ENCODE peak calls at places on chromosomes 16 and 17, in six cellular contexts. One of them, this sample, is unnamed.

GRCh38 chr16:48609453-48610023 is 442 bp downstream of the N4BP1 start:
- DNase-seq in mucosa of descending colon: no peak
- DNase-seq in foreskin keratinocyte: no peak
- DNase-seq in stomach: peak; percentile 70
- DNase-seq in body of pancreas: peak; percentile 70
- DNase-seq in lower leg skin: peak; percentile 90
- DNase-seq in this sample: no peak

GRCh38 chr16:81562926-81563325 is 118.3 kb downstream of the CMIP start:
- DNase-seq in mucosa of descending colon: peak; percentile 22
- DNase-seq in foreskin keratinocyte: no peak
- DNase-seq in stomach: no peak
- DNase-seq in body of pancreas: no peak
- DNase-seq in lower leg skin: no peak
- DNase-seq in this sample: no peak

GRCh38 chr17:30388321-30389179 is 9.8 kb downstream of the CPD start:
- DNase-seq in mucosa of descending colon: no peak
- DNase-seq in foreskin keratinocyte: no peak
- DNase-seq in stomach: no peak
- DNase-seq in body of pancreas: no peak
- DNase-seq in lower leg skin: no peak
- DNase-seq in this sample: no peak

GRCh38 chr16:20747030-20747816 is 5.6 kb upstream of the THUMPD1 start:
- DNase-seq in mucosa of descending colon: no peak
- DNase-seq in foreskin keratinocyte: no peak
- DNase-seq in stomach: no peak
- DNase-seq in body of pancreas: no peak
- DNase-seq in lower leg skin: no peak
- DNase-seq in this sample: no peak

GRCh38 chr16:4994719-4995434 is 36.7 kb downstream of the SEC14L5 start:
- DNase-seq in mucosa of descending colon: no peak
- DNase-seq in foreskin keratinocyte: no peak
- DNase-seq in stomach: no peak
- DNase-seq in body of pancreas: no peak
- DNase-seq in lower leg skin: no peak
- DNase-seq in this sample: no peak

GRCh38 chr17:50102164-50102991 is 7.2 kb downstream of the PDK2 start:
- DNase-seq in mucosa of descending colon: peak; percentile 93
- DNase-seq in foreskin keratinocyte: no peak
- DNase-seq in stomach: peak; percentile 90
- DNase-seq in body of pancreas: peak; percentile 85
- DNase-seq in lower leg skin: no peak
- DNase-seq in this sample: no peak

GRCh38 chr16:9286930-9287329 is 195.5 kb downstream of the HAPSTR1 start:
- DNase-seq in mucosa of descending colon: peak; percentile 84
- DNase-seq in foreskin keratinocyte: no peak
- DNase-seq in stomach: no peak
- DNase-seq in body of pancreas: no peak
- DNase-seq in lower leg skin: no peak
- DNase-seq in this sample: no peak

GRCh38 chr17:1186923-1187771 is 7.4 kb upstream of the ABR start:
- DNase-seq in mucosa of descending colon: peak; percentile 88
- DNase-seq in foreskin keratinocyte: peak; percentile 42
- DNase-seq in stomach: peak; percentile 86
- DNase-seq in body of pancreas: peak; percentile 83
- DNase-seq in lower leg skin: peak; percentile 95
- DNase-seq in this sample: peak; percentile 89

GRCh38 chr17:9981344-9981915 is 76.4 kb upstream of the RCVRN start:
- DNase-seq in mucosa of descending colon: no peak
- DNase-seq in foreskin keratinocyte: no peak
- DNase-seq in stomach: no peak
- DNase-seq in body of pancreas: no peak
- DNase-seq in lower leg skin: no peak
- DNase-seq in this sample: no peak

GRCh38 chr16:25707982-25708583 is 16.3 kb downstream of the HS3ST4 start:
- DNase-seq in mucosa of descending colon: no peak
- DNase-seq in foreskin keratinocyte: no peak
- DNase-seq in stomach: peak; percentile 42
- DNase-seq in body of pancreas: peak; percentile 36
- DNase-seq in lower leg skin: no peak
- DNase-seq in this sample: no peak

GRCh38 chr17:29293890-29294579 is at the start of gene NUFIP2:
- DNase-seq in mucosa of descending colon: peak; percentile 99
- DNase-seq in foreskin keratinocyte: peak; percentile 84
- DNase-seq in stomach: peak; percentile 100
- DNase-seq in body of pancreas: peak; percentile 99
- DNase-seq in lower leg skin: peak; percentile 100
- DNase-seq in this sample: peak; percentile 99

GRCh38 chr17:14755002-14755401 is 454.1 kb downstream of the HS3ST3B1 start:
- DNase-seq in mucosa of descending colon: no peak
- DNase-seq in foreskin keratinocyte: no peak
- DNase-seq in stomach: no peak
- DNase-seq in body of pancreas: no peak
- DNase-seq in lower leg skin: no peak
- DNase-seq in this sample: no peak

GRCh38 chr16:87094246-87094865 is 222.8 kb downstream of the C16orf95 start:
- DNase-seq in mucosa of descending colon: no peak
- DNase-seq in foreskin keratinocyte: no peak
- DNase-seq in stomach: no peak
- DNase-seq in body of pancreas: no peak
- DNase-seq in lower leg skin: peak; percentile 50
- DNase-seq in this sample: no peak

GRCh38 chr17:47615766-47616424 is 33.8 kb upstream of the KPNB1 start:
- DNase-seq in mucosa of descending colon: no peak
- DNase-seq in foreskin keratinocyte: no peak
- DNase-seq in stomach: no peak
- DNase-seq in body of pancreas: no peak
- DNase-seq in lower leg skin: no peak
- DNase-seq in this sample: no peak

GRCh38 chr17:69228576-69228975 is at the start of gene ABCA10:
- DNase-seq in mucosa of descending colon: no peak
- DNase-seq in foreskin keratinocyte: no peak
- DNase-seq in stomach: no peak
- DNase-seq in body of pancreas: no peak
- DNase-seq in lower leg skin: no peak
- DNase-seq in this sample: no peak

DNA sequence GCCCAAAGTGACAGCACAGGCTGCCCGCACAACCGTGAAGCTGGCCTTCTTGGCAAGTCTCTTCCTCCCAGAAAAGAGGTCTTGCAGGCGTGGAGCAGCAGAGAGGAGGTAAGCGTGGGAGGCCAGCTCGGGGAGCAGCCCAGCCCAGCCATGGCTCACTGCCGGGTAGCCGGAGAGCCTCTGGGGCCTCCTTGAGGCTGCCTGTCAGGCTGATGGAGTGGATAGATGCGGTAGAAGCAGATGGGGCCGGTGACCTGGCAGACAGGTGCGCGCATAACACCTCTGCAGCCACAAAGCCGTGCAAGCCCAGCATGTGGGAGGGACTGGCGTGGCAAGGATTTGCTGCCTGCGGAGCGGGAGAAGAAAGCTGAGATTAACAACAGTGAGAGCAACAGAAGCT is 17.1 kb upstream of the DOK4 start:
- DNase-seq in mucosa of descending colon: no peak
- DNase-seq in foreskin keratinocyte: no peak
- DNase-seq in stomach: no peak
- DNase-seq in body of pancreas: no peak
- DNase-seq in lower leg skin: no peak
- DNase-seq in this sample: no peak
- TF ChIP-seq CTCF in mucosa of descending colon: no peak
- TF ChIP-seq CTCF in foreskin keratinocyte: no peak
- TF ChIP-seq CTCF in stomach: no peak
- TF ChIP-seq CTCF in body of pancreas: no peak
- TF ChIP-seq CTCF in lower leg skin: no peak
- TF ChIP-seq CTCF in this sample: no peak

GRCh38 chr16:66207864-66208226 is 158.6 kb upstream of the CDH5 start:
- DNase-seq in mucosa of descending colon: no peak
- DNase-seq in foreskin keratinocyte: peak; percentile 24
- DNase-seq in stomach: no peak
- DNase-seq in body of pancreas: no peak
- DNase-seq in lower leg skin: no peak
- DNase-seq in this sample: no peak
- TF ChIP-seq CTCF in mucosa of descending colon: no peak
- TF ChIP-seq CTCF in foreskin keratinocyte: no peak
- TF ChIP-seq CTCF in stomach: no peak
- TF ChIP-seq CTCF in body of pancreas: no peak
- TF ChIP-seq CTCF in lower leg skin: no peak
- TF ChIP-seq CTCF in this sample: no peak

DNA sequence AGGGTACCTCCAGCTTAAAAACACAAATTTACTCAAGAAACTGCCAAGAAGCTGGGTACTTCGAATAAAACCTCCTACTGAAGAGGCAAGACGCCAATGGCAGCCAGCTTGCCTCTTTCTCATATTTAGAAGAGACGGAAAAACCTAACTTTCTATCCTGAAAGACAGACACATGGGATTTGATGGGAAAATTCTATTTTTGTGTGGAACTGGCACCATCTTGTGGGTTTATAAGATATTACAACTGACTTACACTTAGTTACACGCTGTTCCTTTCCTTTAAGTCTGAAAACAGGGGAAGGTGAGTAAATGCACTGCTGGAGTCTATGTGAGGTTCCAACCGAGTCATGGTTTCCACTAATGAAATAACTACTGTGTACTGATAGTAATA is 10.3 kb downstream of the ZNF18 start:
- DNase-seq in mucosa of descending colon: no peak
- DNase-seq in foreskin keratinocyte: peak; percentile 24
- DNase-seq in stomach: no peak
- DNase-seq in body of pancreas: no peak
- DNase-seq in lower leg skin: no peak
- DNase-seq in this sample: no peak
- TF ChIP-seq CTCF in mucosa of descending colon: no peak
- TF ChIP-seq CTCF in foreskin keratinocyte: peak; percentile 77
- TF ChIP-seq CTCF in stomach: no peak
- TF ChIP-seq CTCF in body of pancreas: peak; percentile 17
- TF ChIP-seq CTCF in lower leg skin: no peak
- TF ChIP-seq CTCF in this sample: peak; percentile 36

DNA sequence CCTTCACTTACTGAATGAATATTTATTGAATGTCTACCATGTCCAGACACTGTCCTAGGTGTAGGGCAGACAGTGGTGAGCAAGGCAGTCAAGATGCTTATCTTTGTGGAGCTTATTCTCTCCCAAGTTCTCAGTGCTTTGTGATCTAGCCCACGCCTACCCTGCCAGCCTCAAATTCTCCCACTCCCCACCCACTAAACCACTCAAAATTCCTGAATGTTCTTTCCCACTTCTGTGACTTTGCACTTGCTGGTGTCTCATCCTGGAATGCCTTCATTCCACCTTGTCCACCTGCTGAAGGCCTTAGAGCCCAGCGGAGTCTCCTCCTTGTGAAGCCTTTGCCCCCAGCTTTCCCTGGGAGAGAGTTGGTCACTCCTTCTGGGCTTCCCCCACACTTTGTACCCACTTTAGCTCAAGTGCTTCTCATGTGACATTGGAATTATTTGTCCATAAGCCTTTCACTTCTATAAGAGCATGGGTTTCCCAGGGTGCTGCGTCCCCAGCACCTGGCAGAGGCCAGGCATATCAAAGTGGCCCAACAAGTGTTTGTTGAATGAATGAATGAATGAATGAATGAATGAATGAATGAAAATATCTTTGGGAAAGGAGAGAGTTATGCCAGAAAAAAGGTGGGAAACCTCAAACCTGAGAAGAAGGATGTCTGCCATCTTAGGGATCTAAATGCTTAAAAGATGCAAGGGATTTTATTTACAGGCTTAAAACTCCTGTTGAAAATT is 23.0 kb downstream of the CCDC182 start:
- DNase-seq in mucosa of descending colon: no peak
- DNase-seq in foreskin keratinocyte: no peak
- DNase-seq in stomach: no peak
- DNase-seq in body of pancreas: no peak
- DNase-seq in lower leg skin: peak; percentile 25
- DNase-seq in this sample: no peak
- TF ChIP-seq CTCF in mucosa of descending colon: no peak
- TF ChIP-seq CTCF in foreskin keratinocyte: no peak
- TF ChIP-seq CTCF in stomach: no peak
- TF ChIP-seq CTCF in body of pancreas: no peak
- TF ChIP-seq CTCF in lower leg skin: no peak
- TF ChIP-seq CTCF in this sample: no peak

GRCh38 chr17:81958633-81959342 is 2.2 kb downstream of the NOTUM start:
- DNase-seq in mucosa of descending colon: no peak
- DNase-seq in foreskin keratinocyte: no peak
- DNase-seq in stomach: no peak
- DNase-seq in body of pancreas: no peak
- DNase-seq in lower leg skin: no peak
- DNase-seq in this sample: no peak
- TF ChIP-seq CTCF in mucosa of descending colon: no peak
- TF ChIP-seq CTCF in foreskin keratinocyte: no peak
- TF ChIP-seq CTCF in stomach: no peak
- TF ChIP-seq CTCF in body of pancreas: no peak
- TF ChIP-seq CTCF in lower leg skin: no peak
- TF ChIP-seq CTCF in this sample: no peak

GRCh38 chr17:33725675-33726271 is 432.7 kb upstream of the ASIC2 start:
- DNase-seq in mucosa of descending colon: peak; percentile 54
- DNase-seq in foreskin keratinocyte: peak; percentile 1
- DNase-seq in stomach: peak; percentile 31
- DNase-seq in body of pancreas: peak; percentile 48
- DNase-seq in lower leg skin: no peak
- DNase-seq in this sample: no peak
- TF ChIP-seq CTCF in mucosa of descending colon: peak; percentile 30
- TF ChIP-seq CTCF in foreskin keratinocyte: peak; percentile 63
- TF ChIP-seq CTCF in stomach: peak; percentile 30
- TF ChIP-seq CTCF in body of pancreas: peak; percentile 56
- TF ChIP-seq CTCF in lower leg skin: no peak
- TF ChIP-seq CTCF in this sample: no peak

DNA sequence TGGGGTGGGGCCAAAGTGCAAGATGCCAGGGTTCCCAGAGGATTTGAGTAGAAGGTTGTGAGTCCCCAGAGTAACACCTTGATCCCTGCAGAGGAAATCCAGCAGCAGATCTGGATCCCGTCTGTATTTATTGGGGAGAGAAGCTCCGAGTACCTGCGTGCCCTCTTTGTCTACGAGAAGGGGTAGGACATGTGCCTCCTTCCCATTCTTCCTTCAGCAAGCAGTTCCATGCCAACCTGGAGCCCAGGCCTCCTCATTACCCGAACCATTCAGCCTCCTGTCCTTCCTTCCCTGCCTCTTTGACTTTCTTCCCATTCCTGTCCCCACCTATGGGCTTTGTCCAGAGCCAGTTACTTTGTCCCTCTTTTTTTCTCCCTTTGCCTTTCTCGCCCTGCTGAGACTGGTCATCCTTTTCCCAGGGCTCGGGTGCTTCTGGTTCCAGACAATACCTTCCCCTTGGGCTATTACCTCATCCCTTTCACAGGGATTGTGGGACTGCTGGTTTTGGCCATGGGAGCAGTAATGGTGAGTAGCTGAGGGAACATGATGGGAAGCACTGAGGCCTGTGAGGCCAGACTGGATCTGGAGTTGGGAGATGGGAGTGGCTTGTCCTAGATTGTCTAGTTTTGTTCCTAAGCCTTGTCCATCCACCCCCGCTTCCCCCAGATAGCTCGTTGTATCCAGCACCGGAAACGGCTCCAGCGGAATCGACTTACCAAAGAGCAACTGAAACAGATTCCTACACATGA is 2.9 kb downstream of the RNF167 start:
- DNase-seq in mucosa of descending colon: no peak
- DNase-seq in foreskin keratinocyte: no peak
- DNase-seq in stomach: no peak
- DNase-seq in body of pancreas: no peak
- DNase-seq in lower leg skin: no peak
- DNase-seq in this sample: no peak
- TF ChIP-seq CTCF in mucosa of descending colon: no peak
- TF ChIP-seq CTCF in foreskin keratinocyte: no peak
- TF ChIP-seq CTCF in stomach: no peak
- TF ChIP-seq CTCF in body of pancreas: no peak
- TF ChIP-seq CTCF in lower leg skin: no peak
- TF ChIP-seq CTCF in this sample: no peak

GRCh38 chr16:22186517-22186916 is 19.6 kb upstream of the EEF2K start:
- DNase-seq in mucosa of descending colon: no peak
- DNase-seq in foreskin keratinocyte: no peak
- DNase-seq in stomach: no peak
- DNase-seq in body of pancreas: no peak
- DNase-seq in lower leg skin: no peak
- DNase-seq in this sample: no peak
- TF ChIP-seq CTCF in mucosa of descending colon: no peak
- TF ChIP-seq CTCF in foreskin keratinocyte: peak; percentile 37
- TF ChIP-seq CTCF in stomach: no peak
- TF ChIP-seq CTCF in body of pancreas: no peak
- TF ChIP-seq CTCF in lower leg skin: no peak
- TF ChIP-seq CTCF in this sample: no peak

This sample was measured in breast epithelium.